ENCODE peak calls at places on chromosomes 1 and 21, in four cellular contexts. Z is NT2/D1, L is heart left ventricle, Y is lung. T is an unnamed sample. For H3K4me1, the result is how much of the 10 kb centered on the place peaks cover.

GRCh38 chr1:232316864-232317263 is 313.1 kb downstream of the SIPA1L2 start:
- DNase-seq in Y (no peak), Z (no peak), L (no peak), T (no peak)

GRCh38 chr1:31182352-31182751 is 57.3 kb downstream of the NKAIN1 start:
- DNase-seq in L (peak), Z (no peak), Y (peak), T (peak)

GRCh38 chr21:44425895-44426662 is 29.2 kb upstream of the LRRC3 start:
- DNase-seq in L (no peak), Y (no peak), Z (no peak), T (no peak)

GRCh38 chr1:224057461-224058199 is 56.3 kb upstream of the FBXO28 start:
- DNase-seq in Z (no peak), Y (no peak), L (no peak), T (no peak)

GRCh38 chr1:1058921-1059493 is 15.1 kb downstream of the RNF223 start:
- DNase-seq in L (no peak), Z (no peak), Y (no peak), T (no peak)

GRCh38 chr1:185353124-185353523 is 36.1 kb upstream of the IVNS1ABP start:
- DNase-seq in Y (no peak), L (no peak), Z (no peak), T (no peak)

GRCh38 chr1:237012789-237013383 is 8.6 kb upstream of the MT1HL1 start:
- DNase-seq in Y (peak), Z (no peak), L (peak), T (no peak)

GRCh38 chr1:219020386-219020785 is 153.3 kb upstream of the LYPLAL1 start:
- DNase-seq in L (no peak), Y (no peak), Z (no peak), T (no peak)

GRCh38 chr1:155327981-155328380 is 7.3 kb downstream of the RUSC1 start:
- DNase-seq in L (no peak), Y (no peak), Z (no peak), T (no peak)

GRCh38 chr1:7538033-7538432 is 233.1 kb upstream of the VAMP3 start:
- DNase-seq in L (peak), Y (no peak), Z (peak), T (no peak)

GRCh38 chr1:119791377-119791776 is 19.9 kb downstream of the REG4 start:
- DNase-seq in Y (no peak), Z (no peak), L (no peak), T (no peak)

GRCh38 chr1:23551849-23552248 is 7.5 kb downstream of the ID3 start:
- DNase-seq in Y (no peak), L (no peak), Z (no peak), T (no peak)
- H3K4me1 ChIP-seq in Y (under half), L (under half), Z (under half), T (under half)

GRCh38 chr1:226425431-226426031 is 17.6 kb upstream of the PARP1 start:
- DNase-seq in L (no peak), Z (no peak), Y (no peak), T (peak)
- H3K4me1 ChIP-seq in L (under half), Z (under half), Y (under half), T (half or more)

GRCh38 chr1:202361224-202361623 is 12.7 kb downstream of the PPP1R12B start:
- DNase-seq in Y (no peak), L (no peak), Z (no peak), T (no peak)
- H3K4me1 ChIP-seq in Y (under half), L (under half), Z (under half), T (under half)

GRCh38 chr1:41497056-41497440 is 12.6 kb upstream of the EDN2 start:
- DNase-seq in Z (no peak), Y (no peak), L (peak), T (no peak)
- H3K4me1 ChIP-seq in Z (under half), Y (under half), L (under half), T (under half)